ENCODE peak calls at places on chromosome 7, in five cellular contexts. A is EL, Q is iPS-NIHi11, U is HuH-7, O is NCI-H1694 treated with DMSO at 0.1 percent for 48 hours. N is an unnamed sample.

GRCh38 chr7:106110885-106111670 is 1.0 kb downstream of the SYPL1 start:
- DNase-seq in A (peak), Q (no peak), U (no peak), O (no peak), N (no peak)

GRCh38 chr7:151705744-151706567 is 171.0 kb downstream of the PRKAG2 start:
- DNase-seq in A (peak), Q (peak), U (peak), O (no peak), N (peak)

GRCh38 chr7:10939237-10939910 is 34.3 kb upstream of the PHF14 start:
- DNase-seq in A (no peak), Q (peak), U (peak), O (no peak), N (peak)

GRCh38 chr7:42736931-42737330 is 174.9 kb downstream of the C7orf25 start:
- DNase-seq in A (no peak), Q (peak), U (peak), O (no peak), N (no peak)

GRCh38 chr7:130649004-130649790 is 19.4 kb downstream of the COPG2 start:
- DNase-seq in A (peak), Q (no peak), U (no peak), O (no peak), N (no peak)

GRCh38 chr7:7834761-7835160 is 116.4 kb upstream of the RPA3 start:
- DNase-seq in A (no peak), Q (no peak), U (no peak), O (no peak), N (no peak)

GRCh38 chr7:112211348-112211907 is 4.9 kb downstream of the ZNF277 start:
- DNase-seq in A (no peak), Q (no peak), U (peak), O (no peak), N (no peak)

GRCh38 chr7:38932509-38933168 is 23.6 kb upstream of the VPS41 start:
- DNase-seq in A (peak), Q (peak), U (peak), O (peak), N (peak)

GRCh38 chr7:149196151-149196704 is 882 bp downstream of the ZNF282 start:
- DNase-seq in A (peak), Q (no peak), U (peak), O (no peak), N (no peak)

GRCh38 chr7:30968747-30969603 is 5.2 kb downstream of the GHRHR start:
- DNase-seq in A (no peak), Q (no peak), U (no peak), O (no peak), N (no peak)

GRCh38 chr7:76198202-76198601 is 3.5 kb upstream of the SRRM3 start:
- DNase-seq in A (no peak), Q (no peak), U (no peak), O (no peak), N (no peak)

GRCh38 chr7:155166673-155167370 is 96.7 kb downstream of the HTR5A start:
- DNase-seq in A (peak), Q (no peak), U (no peak), O (no peak), N (peak)

GRCh38 chr7:99125505-99125865 is 18.4 kb downstream of the SMURF1 start:
- DNase-seq in A (no peak), Q (no peak), U (no peak), O (no peak), N (no peak)

GRCh38 chr7:149878523-149878921 is 4.8 kb downstream of the ATP6V0E2 start:
- DNase-seq in A (no peak), Q (no peak), U (no peak), O (peak), N (peak)

GRCh38 chr7:97844036-97844435 is 28.2 kb downstream of the ASNS start:
- DNase-seq in A (no peak), Q (no peak), U (peak), O (no peak), N (no peak)

GRCh38 chr7:121436688-121437087 is 40.6 kb upstream of the FAM3C start:
- DNase-seq in A (no peak), Q (no peak), U (no peak), O (no peak), N (no peak)

GRCh38 chr7:92645531-92646061 is 55.4 kb upstream of the FAM133B start:
- DNase-seq in A (no peak), Q (no peak), U (no peak), O (no peak), N (no peak)

GRCh38 chr7:78510580-78511188 is 712.1 kb downstream of the PHTF2 start:
- DNase-seq in A (peak), Q (peak), U (no peak), O (peak), N (peak)

GRCh38 chr7:46080595-46081159 is 159.6 kb upstream of the IGFBP3 start:
- DNase-seq in A (peak), Q (no peak), U (no peak), O (no peak), N (no peak)

GRCh38 chr7:101162551-101163280 is 2.7 kb downstream of the VGF start:
- DNase-seq in A (peak), Q (peak), U (no peak), O (peak), N (peak)

GRCh38 chr7:17371656-17372524 is 73.4 kb downstream of the AHR start:
- DNase-seq in A (peak), Q (no peak), U (no peak), O (no peak), N (no peak)

GRCh38 chr7:101486056-101486763 is 123.5 kb downstream of the COL26A1 start:
- DNase-seq in A (peak), Q (peak), U (no peak), O (no peak), N (no peak)

GRCh38 chr7:89813096-89813495 is 341.2 kb upstream of the STEAP1 start:
- DNase-seq in A (no peak), Q (no peak), U (no peak), O (no peak), N (no peak)

GRCh38 chr7:34939175-34939574 is 98.1 kb downstream of the DPY19L1 start:
- DNase-seq in A (peak), Q (no peak), U (peak), O (no peak), N (no peak)

GRCh38 chr7:919114-919442 is 35.4 kb downstream of the ADAP1 start:
- DNase-seq in A (no peak), Q (no peak), U (no peak), O (no peak), N (no peak)

GRCh38 chr7:150846291-150847115 is 5.8 kb upstream of the AOC1 start:
- DNase-seq in A (no peak), Q (no peak), U (no peak), O (no peak), N (no peak)

GRCh38 chr7:155591055-155591750 is 44.8 kb upstream of the CNPY1 start:
- DNase-seq in A (no peak), Q (no peak), U (no peak), O (no peak), N (peak)

GRCh38 chr7:27169658-27170493 is 4.2 kb downstream of the HOXA10 start:
- DNase-seq in A (peak), Q (no peak), U (no peak), O (peak), N (no peak)

GRCh38 chr7:103065666-103066065 is 8.9 kb downstream of the FBXL13 start:
- DNase-seq in A (peak), Q (peak), U (peak), O (peak), N (peak)

GRCh38 chr7:31958216-31958615 is 112.0 kb downstream of the PDE1C start:
- DNase-seq in A (peak), Q (no peak), U (no peak), O (no peak), N (no peak)

N was measured in RPMI8226.